ENCODE peak calls at places on chromosomes 5 and 9, in nine cellular contexts. One of them, this sample, is unnamed.

GRCh38 chr9:37531699-37532098 is 44.5 kb downstream of the FBXO10 start:
- DNase-seq in KG1: no peak
- DNase-seq in lung: no peak
- DNase-seq in aorta: no peak
- DNase-seq in omental fat pad: no peak
- DNase-seq in right atrium auricular region: no peak
- DNase-seq in cardiac muscle cell: no peak
- DNase-seq in NAMALWA: no peak
- DNase-seq in fibroblast of lung: no peak
- DNase-seq in this sample: no peak

GRCh38 chr5:138438724-138439536 is at the start of gene REEP2:
- DNase-seq in aorta: peak; percentile 71
- DNase-seq in KG1: no peak
- DNase-seq in omental fat pad: no peak
- DNase-seq in right atrium auricular region: no peak
- DNase-seq in cardiac muscle cell: peak; percentile 63
- DNase-seq in lung: no peak
- DNase-seq in fibroblast of lung: peak; percentile 30
- DNase-seq in NAMALWA: peak; percentile 73
- DNase-seq in this sample: peak; percentile 41

GRCh38 chr9:98536542-98537173 is 172.1 kb downstream of the GABBR2 start:
- DNase-seq in right atrium auricular region: no peak
- DNase-seq in lung: peak; percentile 27
- DNase-seq in omental fat pad: no peak
- DNase-seq in cardiac muscle cell: peak; percentile 15
- DNase-seq in KG1: no peak
- DNase-seq in aorta: peak; percentile 49
- DNase-seq in NAMALWA: peak; percentile 52
- DNase-seq in fibroblast of lung: no peak
- DNase-seq in this sample: no peak

GRCh38 chr9:21964925-21965385 is 29.2 kb downstream of the CDKN2A start:
- DNase-seq in aorta: peak; percentile 51
- DNase-seq in right atrium auricular region: no peak
- DNase-seq in cardiac muscle cell: peak; percentile 80
- DNase-seq in omental fat pad: no peak
- DNase-seq in fibroblast of lung: peak; percentile 55
- DNase-seq in NAMALWA: peak; percentile 38
- DNase-seq in lung: peak; percentile 39
- DNase-seq in KG1: no peak
- DNase-seq in this sample: no peak

GRCh38 chr5:90308787-90309585 is 100.6 kb downstream of the CETN3 start:
- DNase-seq in NAMALWA: no peak
- DNase-seq in KG1: no peak
- DNase-seq in omental fat pad: no peak
- DNase-seq in fibroblast of lung: no peak
- DNase-seq in lung: no peak
- DNase-seq in right atrium auricular region: no peak
- DNase-seq in cardiac muscle cell: no peak
- DNase-seq in aorta: no peak
- DNase-seq in this sample: no peak

GRCh38 chr5:178418471-178419010 is 171.7 kb downstream of the COL23A1 start:
- DNase-seq in KG1: no peak
- DNase-seq in fibroblast of lung: no peak
- DNase-seq in right atrium auricular region: no peak
- DNase-seq in lung: no peak
- DNase-seq in aorta: peak; percentile 15
- DNase-seq in cardiac muscle cell: no peak
- DNase-seq in omental fat pad: no peak
- DNase-seq in NAMALWA: no peak
- DNase-seq in this sample: no peak

GRCh38 chr9:124781967-124782660 is 5.2 kb downstream of the OLFML2A start:
- DNase-seq in NAMALWA: no peak
- DNase-seq in cardiac muscle cell: no peak
- DNase-seq in fibroblast of lung: no peak
- DNase-seq in right atrium auricular region: peak; percentile 50
- DNase-seq in KG1: no peak
- DNase-seq in aorta: no peak
- DNase-seq in omental fat pad: no peak
- DNase-seq in lung: no peak
- DNase-seq in this sample: no peak

GRCh38 chr9:13508086-13508485 is 228.6 kb upstream of the MPDZ start:
- DNase-seq in cardiac muscle cell: no peak
- DNase-seq in KG1: no peak
- DNase-seq in aorta: no peak
- DNase-seq in right atrium auricular region: no peak
- DNase-seq in omental fat pad: no peak
- DNase-seq in fibroblast of lung: no peak
- DNase-seq in lung: no peak
- DNase-seq in NAMALWA: no peak
- DNase-seq in this sample: no peak

GRCh38 chr5:40972434-40972833 is 63.1 kb downstream of the C7 start:
- DNase-seq in NAMALWA: no peak
- DNase-seq in aorta: no peak
- DNase-seq in right atrium auricular region: no peak
- DNase-seq in fibroblast of lung: no peak
- DNase-seq in cardiac muscle cell: no peak
- DNase-seq in KG1: no peak
- DNase-seq in lung: no peak
- DNase-seq in omental fat pad: no peak
- DNase-seq in this sample: no peak

GRCh38 chr9:87602933-87603643 is 105.4 kb downstream of the DAPK1 start:
- DNase-seq in omental fat pad: no peak
- DNase-seq in fibroblast of lung: no peak
- DNase-seq in aorta: no peak
- DNase-seq in right atrium auricular region: no peak
- DNase-seq in lung: no peak
- DNase-seq in NAMALWA: no peak
- DNase-seq in KG1: no peak
- DNase-seq in cardiac muscle cell: no peak
- DNase-seq in this sample: no peak

GRCh38 chr9:125142560-125143376 is 560 bp downstream of the SCAI start:
- DNase-seq in lung: no peak
- DNase-seq in aorta: peak; percentile 50
- DNase-seq in KG1: no peak
- DNase-seq in omental fat pad: no peak
- DNase-seq in cardiac muscle cell: peak; percentile 9
- DNase-seq in NAMALWA: peak; percentile 47
- DNase-seq in fibroblast of lung: no peak
- DNase-seq in right atrium auricular region: peak; percentile 56
- DNase-seq in this sample: peak; percentile 55

GRCh38 chr5:169911448-169912212 is 68.7 kb downstream of the INSYN2B start:
- DNase-seq in fibroblast of lung: no peak
- DNase-seq in lung: no peak
- DNase-seq in NAMALWA: no peak
- DNase-seq in right atrium auricular region: no peak
- DNase-seq in cardiac muscle cell: no peak
- DNase-seq in aorta: no peak
- DNase-seq in omental fat pad: no peak
- DNase-seq in KG1: no peak
- DNase-seq in this sample: no peak

GRCh38 chr5:1557114-1557873 is 33.5 kb upstream of the LPCAT1 start:
- DNase-seq in aorta: no peak
- DNase-seq in right atrium auricular region: peak; percentile 34
- DNase-seq in KG1: no peak
- DNase-seq in omental fat pad: no peak
- DNase-seq in lung: peak; percentile 56
- DNase-seq in fibroblast of lung: no peak
- DNase-seq in cardiac muscle cell: no peak
- DNase-seq in NAMALWA: no peak
- DNase-seq in this sample: no peak

GRCh38 chr5:142512680-142513042 is 173.2 kb downstream of the FGF1 start:
- DNase-seq in fibroblast of lung: peak; percentile 69
- DNase-seq in lung: no peak
- DNase-seq in cardiac muscle cell: peak; percentile 41
- DNase-seq in right atrium auricular region: no peak
- DNase-seq in NAMALWA: no peak
- DNase-seq in omental fat pad: no peak
- DNase-seq in aorta: no peak
- DNase-seq in KG1: no peak
- DNase-seq in this sample: no peak

GRCh38 chr9:133877967-133878366 is 114.2 kb downstream of the VAV2 start:
- DNase-seq in cardiac muscle cell: no peak
- DNase-seq in fibroblast of lung: no peak
- DNase-seq in KG1: no peak
- DNase-seq in NAMALWA: no peak
- DNase-seq in right atrium auricular region: no peak
- DNase-seq in omental fat pad: no peak
- DNase-seq in aorta: no peak
- DNase-seq in lung: no peak
- DNase-seq in this sample: no peak

GRCh38 chr5:177403194-177403825 is 2.8 kb upstream of the PFN3 start:
- DNase-seq in aorta: no peak
- DNase-seq in right atrium auricular region: no peak
- DNase-seq in NAMALWA: no peak
- DNase-seq in fibroblast of lung: no peak
- DNase-seq in omental fat pad: no peak
- DNase-seq in KG1: no peak
- DNase-seq in lung: no peak
- DNase-seq in cardiac muscle cell: no peak
- DNase-seq in this sample: no peak

GRCh38 chr9:93464395-93464794 is 11.0 kb upstream of the FAM120AOS start:
- DNase-seq in KG1: no peak
- DNase-seq in omental fat pad: no peak
- DNase-seq in NAMALWA: peak; percentile 85
- DNase-seq in right atrium auricular region: no peak
- DNase-seq in cardiac muscle cell: no peak
- DNase-seq in lung: no peak
- DNase-seq in aorta: no peak
- DNase-seq in fibroblast of lung: no peak
- DNase-seq in this sample: no peak